ENCODE peak calls at places on chromosomes 13 and 19, in four cellular contexts. One of them, this sample, is unnamed.

GRCh38 chr13:63435668-63436275 is 2020.1 kb upstream of the PCDH20 start:
- DNase-seq in NCI-H1930: no peak
- DNase-seq in posterior cingulate gyrus: no peak
- DNase-seq in left colon: no peak
- DNase-seq in this sample: peak; percentile 6

GRCh38 chr13:65638572-65639168 is 1591.5 kb downstream of the PCDH9 start:
- DNase-seq in left colon: no peak
- DNase-seq in NCI-H1930: no peak
- DNase-seq in posterior cingulate gyrus: no peak
- DNase-seq in this sample: peak; percentile 60

GRCh38 chr19:16801599-16801998 is 27.6 kb upstream of the SIN3B start:
- DNase-seq in posterior cingulate gyrus: no peak
- DNase-seq in left colon: no peak
- DNase-seq in NCI-H1930: no peak
- DNase-seq in this sample: no peak

GRCh38 chr19:11814707-11815050 is 606 bp downstream of the ZNF440 start:
- DNase-seq in NCI-H1930: no peak
- DNase-seq in left colon: peak; percentile 49
- DNase-seq in posterior cingulate gyrus: no peak
- DNase-seq in this sample: peak; percentile 38

GRCh38 chr19:14871619-14872230 is 14.2 kb downstream of the OR7A17 start:
- DNase-seq in NCI-H1930: no peak
- DNase-seq in posterior cingulate gyrus: no peak
- DNase-seq in left colon: no peak
- DNase-seq in this sample: peak; percentile 0

GRCh38 chr13:52048516-52048915 is 24.0 kb downstream of the UTP14C start:
- DNase-seq in NCI-H1930: no peak
- DNase-seq in left colon: no peak
- DNase-seq in posterior cingulate gyrus: no peak
- DNase-seq in this sample: no peak

GRCh38 chr13:72960541-72960940 is 98.3 kb upstream of the KLF5 start:
- DNase-seq in posterior cingulate gyrus: no peak
- DNase-seq in left colon: no peak
- DNase-seq in NCI-H1930: no peak
- DNase-seq in this sample: no peak

GRCh38 chr19:41367848-41368301 is 3.9 kb upstream of the B9D2 start:
- DNase-seq in left colon: no peak
- DNase-seq in NCI-H1930: no peak
- DNase-seq in posterior cingulate gyrus: no peak
- DNase-seq in this sample: no peak

GRCh38 chr13:93882086-93882651 is 597.3 kb downstream of the DCT start:
- DNase-seq in NCI-H1930: no peak
- DNase-seq in posterior cingulate gyrus: no peak
- DNase-seq in left colon: no peak
- DNase-seq in this sample: no peak

GRCh38 chr13:105213512-105213911 is 1322.0 kb downstream of the EFNB2 start:
- DNase-seq in left colon: no peak
- DNase-seq in NCI-H1930: no peak
- DNase-seq in posterior cingulate gyrus: no peak
- DNase-seq in this sample: peak; percentile 32

GRCh38 chr13:39509616-39510015 is 93.4 kb downstream of the LHFPL6 start:
- DNase-seq in NCI-H1930: no peak
- DNase-seq in posterior cingulate gyrus: no peak
- DNase-seq in left colon: no peak
- DNase-seq in this sample: no peak

GRCh38 chr19:3671680-3672574 is 28.3 kb downstream of the PIP5K1C start:
- DNase-seq in posterior cingulate gyrus: no peak
- DNase-seq in left colon: no peak
- DNase-seq in NCI-H1930: no peak
- DNase-seq in this sample: no peak

GRCh38 chr19:52993342-52994178 is 20.2 kb upstream of the ERVV-1 start:
- DNase-seq in posterior cingulate gyrus: peak; percentile 68
- DNase-seq in left colon: peak; percentile 83
- DNase-seq in NCI-H1930: peak; percentile 87
- DNase-seq in this sample: peak; percentile 94

GRCh38 chr13:72567566-72567965 is 159.9 kb downstream of the MZT1 start:
- DNase-seq in posterior cingulate gyrus: no peak
- DNase-seq in left colon: no peak
- DNase-seq in NCI-H1930: no peak
- DNase-seq in this sample: no peak

GRCh38 chr13:33721719-33722118 is 96.2 kb upstream of the RFC3 start:
- DNase-seq in NCI-H1930: no peak
- DNase-seq in left colon: no peak
- DNase-seq in posterior cingulate gyrus: no peak
- DNase-seq in this sample: no peak

GRCh38 chr13:75256922-75257321 is 225.0 kb downstream of the TBC1D4 start:
- DNase-seq in posterior cingulate gyrus: no peak
- DNase-seq in left colon: no peak
- DNase-seq in NCI-H1930: no peak
- DNase-seq in this sample: no peak

GRCh38 chr13:66102864-66103263 is 1127.3 kb downstream of the PCDH9 start:
- DNase-seq in NCI-H1930: no peak
- DNase-seq in left colon: no peak
- DNase-seq in posterior cingulate gyrus: no peak
- DNase-seq in this sample: no peak

GRCh38 chr13:70568571-70568970 is 460.3 kb upstream of the KLHL1 start:
- DNase-seq in posterior cingulate gyrus: no peak
- DNase-seq in left colon: no peak
- DNase-seq in NCI-H1930: no peak
- DNase-seq in this sample: peak; percentile 42

GRCh38 chr13:81408647-81409046 is 1067.7 kb upstream of the SPRY2 start:
- DNase-seq in left colon: no peak
- DNase-seq in posterior cingulate gyrus: no peak
- DNase-seq in NCI-H1930: no peak
- DNase-seq in this sample: no peak

GRCh38 chr13:43640476-43640875 is 146.3 kb downstream of the ENOX1 start:
- DNase-seq in left colon: no peak
- DNase-seq in posterior cingulate gyrus: no peak
- DNase-seq in NCI-H1930: no peak
- DNase-seq in this sample: no peak

GRCh38 chr19:47036233-47036651 is 12.2 kb downstream of the TMEM160 start:
- DNase-seq in posterior cingulate gyrus: no peak
- DNase-seq in left colon: peak; percentile 79
- DNase-seq in NCI-H1930: no peak
- DNase-seq in this sample: no peak

GRCh38 chr19:14164724-14165493 is 28.5 kb upstream of the ASF1B start:
- DNase-seq in posterior cingulate gyrus: no peak
- DNase-seq in left colon: no peak
- DNase-seq in NCI-H1930: no peak
- DNase-seq in this sample: no peak

GRCh38 chr13:107043016-107043957 is 475.4 kb upstream of the ARGLU1 start:
- DNase-seq in NCI-H1930: no peak
- DNase-seq in left colon: no peak
- DNase-seq in posterior cingulate gyrus: no peak
- DNase-seq in this sample: no peak

GRCh38 chr19:31348416-31349159 is 648 bp downstream of the TSHZ3 start:
- DNase-seq in posterior cingulate gyrus: no peak
- DNase-seq in left colon: peak; percentile 25
- DNase-seq in NCI-H1930: no peak
- DNase-seq in this sample: peak; percentile 37

GRCh38 chr19:33302974-33303790 is 848 bp upstream of the CEBPA start:
- DNase-seq in NCI-H1930: peak; percentile 45
- DNase-seq in left colon: peak; percentile 71
- DNase-seq in posterior cingulate gyrus: no peak
- DNase-seq in this sample: peak; percentile 69

GRCh38 chr13:50055454-50055853 is 40.2 kb downstream of the KCNRG start:
- DNase-seq in NCI-H1930: no peak
- DNase-seq in posterior cingulate gyrus: no peak
- DNase-seq in left colon: no peak
- DNase-seq in this sample: no peak

GRCh38 chr13:37651371-37651770 is 52.8 kb upstream of the POSTN start:
- DNase-seq in posterior cingulate gyrus: no peak
- DNase-seq in left colon: no peak
- DNase-seq in NCI-H1930: no peak
- DNase-seq in this sample: no peak

GRCh38 chr19:16285769-16286564 is 38.7 kb upstream of the KLF2 start:
- DNase-seq in NCI-H1930: peak; percentile 42
- DNase-seq in left colon: no peak
- DNase-seq in posterior cingulate gyrus: no peak
- DNase-seq in this sample: no peak

GRCh38 chr13:33369073-33369472 is 83.5 kb upstream of the STARD13 start:
- DNase-seq in posterior cingulate gyrus: no peak
- DNase-seq in NCI-H1930: no peak
- DNase-seq in left colon: no peak
- DNase-seq in this sample: no peak

GRCh38 chr19:3150739-3151329 is 15.0 kb downstream of the GNA15 start:
- DNase-seq in posterior cingulate gyrus: no peak
- DNase-seq in NCI-H1930: no peak
- DNase-seq in left colon: no peak
- DNase-seq in this sample: no peak

GRCh38 chr19:681638-682037 is 5.4 kb downstream of the FSTL3 start:
- DNase-seq in left colon: no peak
- DNase-seq in NCI-H1930: no peak
- DNase-seq in posterior cingulate gyrus: no peak
- DNase-seq in this sample: no peak

GRCh38 chr13:29676941-29677452 is 81.5 kb upstream of the SLC7A1 start:
- DNase-seq in left colon: peak; percentile 23
- DNase-seq in NCI-H1930: no peak
- DNase-seq in posterior cingulate gyrus: no peak
- DNase-seq in this sample: no peak

GRCh38 chr13:90641884-90642283 is 705.6 kb upstream of the MIR17HG start:
- DNase-seq in posterior cingulate gyrus: no peak
- DNase-seq in left colon: no peak
- DNase-seq in NCI-H1930: no peak
- DNase-seq in this sample: no peak

GRCh38 chr19:19207637-19208582 is 3.8 kb upstream of the NCAN start:
- DNase-seq in NCI-H1930: no peak
- DNase-seq in posterior cingulate gyrus: peak; percentile 12
- DNase-seq in left colon: no peak
- DNase-seq in this sample: no peak